ENCODE peak calls at places on chromosome 19, in four cellular contexts. S is stimulated activated CD4-positive, alpha-beta T cell treated with anti-CD3 and anti-CD28 coated beads, TNF-alpha, amount 100 ng/mL, for 1 hour; O is occipital lobe; H is endothelial cell. V is an unnamed sample.

GRCh38 chr19:44694184-44694579 is 4.8 kb upstream of the CEACAM16 start:
- DNase-seq in O (no peak), S (no peak), H (no peak), V (no peak)

GRCh38 chr19:43362179-43362578 is 8.7 kb downstream of the CD177 start:
- DNase-seq in S (no peak), H (no peak), O (no peak), V (no peak)

GRCh38 chr19:5727453-5728050 is 7.1 kb downstream of the CATSPERD start:
- DNase-seq in O (no peak), H (no peak), S (no peak), V (no peak)

GRCh38 chr19:32744555-32745325 is 25.2 kb downstream of the TDRD12 start:
- DNase-seq in S (no peak), O (no peak), H (no peak), V (peak)

GRCh38 chr19:10620786-10621185 is 4.6 kb upstream of the SLC44A2 start:
- DNase-seq in O (no peak), S (no peak), H (no peak), V (no peak)

GRCh38 chr19:12936582-12936981 is 1.8 kb upstream of the CALR start:
- DNase-seq in H (no peak), O (no peak), S (no peak), V (no peak)

GRCh38 chr19:918481-919156 is 1.5 kb downstream of the KISS1R start:
- DNase-seq in S (no peak), H (no peak), O (no peak), V (no peak)

GRCh38 chr19:56153507-56153906 is 12.4 kb downstream of the ZNF444 start:
- DNase-seq in S (no peak), H (peak), O (no peak), V (no peak)

GRCh38 chr19:4688587-4688986 is 18.4 kb upstream of the MYDGF start:
- DNase-seq in S (no peak), O (no peak), H (no peak), V (no peak)

GRCh38 chr19:3283886-3284657 is 59.6 kb downstream of the CELF5 start:
- DNase-seq in S (no peak), O (no peak), H (no peak), V (no peak)

GRCh38 chr19:38817081-38817480 is 4.3 kb upstream of the LGALS4 start:
- DNase-seq in S (no peak), O (no peak), H (no peak), V (no peak)

GRCh38 chr19:23817519-23817918 is 58.8 kb upstream of the ZNF681 start:
- DNase-seq in O (no peak), S (peak), H (no peak), V (peak)

GRCh38 chr19:41501854-41502253 is 58.9 kb downstream of the ERICH4 start:
- DNase-seq in S (no peak), H (no peak), O (no peak), V (no peak)

GRCh38 chr19:7849631-7850428 is 19.8 kb downstream of the EVI5L start:
- DNase-seq in H (no peak), O (no peak), S (no peak), V (no peak)

GRCh38 chr19:46225558-46226004 is 4.0 kb upstream of the IGFL1 start:
- DNase-seq in O (no peak), H (peak), S (no peak), V (no peak)

GRCh38 chr19:8352134-8352827 is 9.2 kb upstream of the KANK3 start:
- DNase-seq in O (no peak), S (no peak), H (no peak), V (no peak)

GRCh38 chr19:5250127-5250659 is 90.4 kb downstream of the PTPRS start:
- DNase-seq in S (no peak), O (peak), H (no peak), V (no peak)

GRCh38 chr19:15296353-15296752 is 36.0 kb downstream of the BRD4 start:
- DNase-seq in S (no peak), H (no peak), O (no peak), V (no peak)

GRCh38 chr19:9877775-9878510 is 42.8 kb downstream of the PIN1 start:
- DNase-seq in S (no peak), H (no peak), O (no peak), V (no peak)

GRCh38 chr19:51796195-51796679 is 1.3 kb downstream of the FPR3 start:
- DNase-seq in S (no peak), H (no peak), O (no peak), V (no peak)

GRCh38 chr19:16384688-16385087 is 60.1 kb downstream of the KLF2 start:
- DNase-seq in H (no peak), O (no peak), S (no peak), V (no peak)

GRCh38 chr19:5628470-5628869 is 5.6 kb downstream of the SAFB start:
- DNase-seq in O (no peak), S (no peak), H (no peak), V (no peak)

GRCh38 chr19:14050512-14050911 is 11.4 kb downstream of the PALM3 start:
- DNase-seq in H (no peak), S (no peak), O (no peak), V (no peak)

GRCh38 chr19:47623921-47624391 is 15.0 kb downstream of the BICRA start:
- DNase-seq in S (no peak), H (no peak), O (no peak), V (no peak)

GRCh38 chr19:40813182-40813581 is 14.2 kb downstream of the EGLN2 start:
- DNase-seq in O (no peak), H (no peak), S (no peak), V (no peak)

GRCh38 chr19:2782357-2782935 is 627 bp downstream of the SGTA start:
- DNase-seq in H (no peak), O (no peak), S (no peak), V (no peak)

GRCh38 chr19:41339936-41340335 is 13.8 kb downstream of the TGFB1 start:
- DNase-seq in O (no peak), H (no peak), S (no peak), V (no peak)

GRCh38 chr19:43812689-43813088 is 10.4 kb upstream of the LYPD5 start:
- DNase-seq in H (no peak), O (no peak), S (no peak), V (no peak)